ENCODE peak calls at places on chromosomes 6 and 20, in four cellular contexts. One of them, this sample, is unnamed.

GRCh38 chr6:43644940-43645612 is at the start of gene RSPH9:
- DNase-seq in epithelial cell of esophagus: peak; percentile 58
- DNase-seq in psoas muscle: peak; percentile 71
- DNase-seq in ascending aorta: peak; percentile 71
- DNase-seq in this sample: no peak

GRCh38 chr6:111651185-111652034 is 45.7 kb upstream of the TRAF3IP2 start:
- DNase-seq in epithelial cell of esophagus: no peak
- DNase-seq in psoas muscle: peak; percentile 77
- DNase-seq in ascending aorta: no peak
- DNase-seq in this sample: peak; percentile 8

GRCh38 chr6:31799781-31800180 is 4.2 kb upstream of the VARS1 start:
- DNase-seq in epithelial cell of esophagus: no peak
- DNase-seq in psoas muscle: no peak
- DNase-seq in ascending aorta: peak; percentile 82
- DNase-seq in this sample: no peak

GRCh38 chr6:39823187-39823815 is 31.1 kb downstream of the DAAM2 start:
- DNase-seq in epithelial cell of esophagus: no peak
- DNase-seq in psoas muscle: peak; percentile 65
- DNase-seq in ascending aorta: peak; percentile 81
- DNase-seq in this sample: no peak

GRCh38 chr20:32421290-32421689 is 63.2 kb downstream of the ASXL1 start:
- DNase-seq in epithelial cell of esophagus: no peak
- DNase-seq in psoas muscle: no peak
- DNase-seq in ascending aorta: no peak
- DNase-seq in this sample: no peak

GRCh38 chr6:32763417-32763816 is at the start of gene HLA-DQB2:
- DNase-seq in epithelial cell of esophagus: no peak
- DNase-seq in psoas muscle: no peak
- DNase-seq in ascending aorta: no peak
- DNase-seq in this sample: peak; percentile 10

GRCh38 chr6:159826968-159827647 is 27.0 kb downstream of the PNLDC1 start:
- DNase-seq in epithelial cell of esophagus: no peak
- DNase-seq in psoas muscle: no peak
- DNase-seq in ascending aorta: no peak
- DNase-seq in this sample: no peak

GRCh38 chr20:63230800-63231268 is 4.9 kb upstream of the BIRC7 start:
- DNase-seq in epithelial cell of esophagus: peak; percentile 66
- DNase-seq in psoas muscle: peak; percentile 52
- DNase-seq in ascending aorta: no peak
- DNase-seq in this sample: peak; percentile 58

GRCh38 chr6:6808915-6809314 is 220.4 kb downstream of the LY86 start:
- DNase-seq in epithelial cell of esophagus: no peak
- DNase-seq in psoas muscle: no peak
- DNase-seq in ascending aorta: peak; percentile 24
- DNase-seq in this sample: no peak

GRCh38 chr20:20668639-20669038 is 43.8 kb downstream of the RALGAPA2 start:
- DNase-seq in epithelial cell of esophagus: no peak
- DNase-seq in psoas muscle: no peak
- DNase-seq in ascending aorta: no peak
- DNase-seq in this sample: no peak

GRCh38 chr6:150537481-150537880 is 62.2 kb upstream of the PLEKHG1 start:
- DNase-seq in epithelial cell of esophagus: no peak
- DNase-seq in psoas muscle: no peak
- DNase-seq in ascending aorta: no peak
- DNase-seq in this sample: no peak

GRCh38 chr6:69090132-69090531 is 455.1 kb downstream of the ADGRB3 start:
- DNase-seq in epithelial cell of esophagus: peak; percentile 4
- DNase-seq in psoas muscle: no peak
- DNase-seq in ascending aorta: no peak
- DNase-seq in this sample: no peak

GRCh38 chr6:14035448-14035847 is 82.1 kb upstream of the CD83 start:
- DNase-seq in epithelial cell of esophagus: peak; percentile 53
- DNase-seq in psoas muscle: no peak
- DNase-seq in ascending aorta: no peak
- DNase-seq in this sample: no peak

GRCh38 chr6:71123051-71123450 is 165.6 kb upstream of the OGFRL1 start:
- DNase-seq in epithelial cell of esophagus: no peak
- DNase-seq in psoas muscle: no peak
- DNase-seq in ascending aorta: no peak
- DNase-seq in this sample: no peak

GRCh38 chr6:3088853-3089445 is 20.7 kb downstream of the RIPK1 start:
- DNase-seq in epithelial cell of esophagus: no peak
- DNase-seq in psoas muscle: no peak
- DNase-seq in ascending aorta: no peak
- DNase-seq in this sample: no peak

GRCh38 chr20:32067234-32067821 is 15.3 kb downstream of the HCK start:
- DNase-seq in epithelial cell of esophagus: no peak
- DNase-seq in psoas muscle: no peak
- DNase-seq in ascending aorta: no peak
- DNase-seq in this sample: peak; percentile 11

GRCh38 chr6:19964115-19964514 is 126.9 kb downstream of the ID4 start:
- DNase-seq in epithelial cell of esophagus: no peak
- DNase-seq in psoas muscle: no peak
- DNase-seq in ascending aorta: no peak
- DNase-seq in this sample: no peak

GRCh38 chr6:42401605-42401935 is 50.2 kb downstream of the TRERF1 start:
- DNase-seq in epithelial cell of esophagus: peak; percentile 68
- DNase-seq in psoas muscle: no peak
- DNase-seq in ascending aorta: no peak
- DNase-seq in this sample: peak; percentile 60

GRCh38 chr6:42403415-42403814 is 48.3 kb downstream of the TRERF1 start:
- DNase-seq in epithelial cell of esophagus: peak; percentile 91
- DNase-seq in psoas muscle: no peak
- DNase-seq in ascending aorta: no peak
- DNase-seq in this sample: peak; percentile 86

GRCh38 chr6:42400031-42400760 is 51.5 kb downstream of the TRERF1 start:
- DNase-seq in epithelial cell of esophagus: no peak
- DNase-seq in psoas muscle: no peak
- DNase-seq in ascending aorta: no peak
- DNase-seq in this sample: no peak

GRCh38 chr6:42402184-42402583 is 49.5 kb downstream of the TRERF1 start:
- DNase-seq in epithelial cell of esophagus: peak; percentile 75
- DNase-seq in psoas muscle: no peak
- DNase-seq in ascending aorta: no peak
- DNase-seq in this sample: peak; percentile 82

GRCh38 chr6:42400886-42401604 is 50.7 kb downstream of the TRERF1 start:
- DNase-seq in epithelial cell of esophagus: no peak
- DNase-seq in psoas muscle: no peak
- DNase-seq in ascending aorta: no peak
- DNase-seq in this sample: no peak
- TF ChIP-seq CTCF in epithelial cell of esophagus: no peak
- TF ChIP-seq CTCF in psoas muscle: no peak
- TF ChIP-seq CTCF in ascending aorta: no peak
- TF ChIP-seq CTCF in this sample: no peak

GRCh38 chr20:55522296-55522815 is 483.0 kb downstream of the CBLN4 start:
- DNase-seq in epithelial cell of esophagus: no peak
- DNase-seq in psoas muscle: no peak
- DNase-seq in ascending aorta: no peak
- DNase-seq in this sample: no peak
- TF ChIP-seq CTCF in epithelial cell of esophagus: no peak
- TF ChIP-seq CTCF in psoas muscle: no peak
- TF ChIP-seq CTCF in ascending aorta: no peak
- TF ChIP-seq CTCF in this sample: no peak

DNA sequence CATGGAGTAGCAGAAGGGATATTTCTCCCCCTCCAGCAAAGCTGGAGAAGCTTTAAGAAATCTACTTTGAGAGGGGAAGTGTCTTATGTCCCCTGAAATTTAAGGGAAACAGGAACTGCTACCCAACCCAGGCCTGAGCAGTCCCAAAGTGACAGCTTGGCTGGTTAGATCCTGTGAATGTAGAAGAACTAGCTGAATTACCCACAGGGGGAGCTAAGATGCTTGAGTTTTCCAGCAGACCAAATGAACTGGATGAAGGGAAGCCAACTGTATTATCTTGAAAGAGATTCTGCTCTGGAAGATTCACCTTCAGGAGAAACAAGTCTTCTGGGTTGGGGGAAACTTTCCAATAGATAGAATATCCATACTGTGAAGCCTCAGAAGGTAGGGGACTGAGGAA is 303.3 kb upstream of the MMS22L start:
- DNase-seq in epithelial cell of esophagus: peak; percentile 50
- DNase-seq in psoas muscle: no peak
- DNase-seq in ascending aorta: no peak
- DNase-seq in this sample: peak; percentile 14
- TF ChIP-seq CTCF in epithelial cell of esophagus: peak; percentile 48
- TF ChIP-seq CTCF in psoas muscle: peak; percentile 39
- TF ChIP-seq CTCF in ascending aorta: no peak
- TF ChIP-seq CTCF in this sample: no peak

GRCh38 chr6:81876977-81877376 is 124.5 kb upstream of the TENT5A start:
- DNase-seq in epithelial cell of esophagus: peak; percentile 55
- DNase-seq in psoas muscle: no peak
- DNase-seq in ascending aorta: no peak
- DNase-seq in this sample: no peak
- TF ChIP-seq CTCF in epithelial cell of esophagus: no peak
- TF ChIP-seq CTCF in psoas muscle: no peak
- TF ChIP-seq CTCF in ascending aorta: no peak
- TF ChIP-seq CTCF in this sample: no peak

DNA sequence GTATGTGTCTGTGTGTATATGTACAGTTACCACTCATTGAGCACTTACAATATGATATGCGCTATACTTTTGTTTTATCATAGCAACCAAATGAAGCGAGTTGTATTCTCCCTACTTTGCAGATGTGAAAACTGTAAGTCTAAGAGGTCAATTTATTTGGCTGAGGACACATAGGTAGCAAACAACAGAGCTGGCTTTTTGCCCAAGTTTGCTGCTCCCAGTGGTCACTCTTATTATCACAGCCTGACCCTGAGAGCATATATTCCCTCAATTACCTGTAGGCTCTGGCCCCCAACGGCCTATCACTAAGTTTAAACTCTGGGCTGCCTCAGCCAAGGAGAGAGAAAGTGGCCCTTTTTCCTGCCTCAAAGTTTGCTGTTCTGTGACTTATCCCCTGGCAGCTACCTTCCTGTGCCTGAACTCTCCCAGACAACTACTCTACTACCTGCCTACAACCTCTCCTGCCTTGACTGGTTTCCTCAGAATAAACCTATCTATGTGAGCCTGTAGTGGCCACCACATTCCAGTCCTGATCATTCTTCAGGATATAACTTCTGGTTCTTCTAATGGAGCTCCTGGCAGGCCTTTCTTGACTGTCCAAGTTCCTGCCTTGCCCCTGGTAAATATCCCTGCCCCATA is 221.8 kb downstream of the FRK start:
- DNase-seq in epithelial cell of esophagus: peak; percentile 54
- DNase-seq in psoas muscle: no peak
- DNase-seq in ascending aorta: no peak
- DNase-seq in this sample: peak; percentile 73
- TF ChIP-seq CTCF in epithelial cell of esophagus: peak; percentile 55
- TF ChIP-seq CTCF in psoas muscle: peak; percentile 43
- TF ChIP-seq CTCF in ascending aorta: no peak
- TF ChIP-seq CTCF in this sample: peak; percentile 62

This sample was measured in MCF 10A.